ENCODE peak calls at places on chromosome 7, in eight cellular contexts. One of them, this sample, is unnamed.

GRCh38 chr7:77199008-77199966 is at the start of gene FGL2:
- DNase-seq in BE2C: no peak
- DNase-seq in fibroblast of pulmonary artery: peak; percentile 85
- DNase-seq in fibroblast of mammary gland: peak; percentile 50
- DNase-seq in LNCaP clone FGC: peak; percentile 75
- DNase-seq in uterus: peak; percentile 36
- DNase-seq in cardiac muscle cell: peak; percentile 33
- DNase-seq in A549: no peak
- DNase-seq in this sample: peak; percentile 73

GRCh38 chr7:136399378-136399777 is 422.2 kb upstream of the MTPN start:
- DNase-seq in BE2C: no peak
- DNase-seq in fibroblast of pulmonary artery: no peak
- DNase-seq in fibroblast of mammary gland: no peak
- DNase-seq in LNCaP clone FGC: no peak
- DNase-seq in uterus: no peak
- DNase-seq in cardiac muscle cell: no peak
- DNase-seq in A549: no peak
- DNase-seq in this sample: no peak

GRCh38 chr7:13908667-13909382 is 80.6 kb downstream of the ETV1 start:
- DNase-seq in BE2C: no peak
- DNase-seq in fibroblast of pulmonary artery: no peak
- DNase-seq in fibroblast of mammary gland: peak; percentile 29
- DNase-seq in LNCaP clone FGC: no peak
- DNase-seq in uterus: no peak
- DNase-seq in cardiac muscle cell: no peak
- DNase-seq in A549: no peak
- DNase-seq in this sample: peak; percentile 66

GRCh38 chr7:125126376-125126775 is 196.8 kb upstream of the POT1 start:
- DNase-seq in BE2C: no peak
- DNase-seq in fibroblast of pulmonary artery: peak; percentile 71
- DNase-seq in fibroblast of mammary gland: peak; percentile 48
- DNase-seq in LNCaP clone FGC: no peak
- DNase-seq in uterus: no peak
- DNase-seq in cardiac muscle cell: no peak
- DNase-seq in A549: no peak
- DNase-seq in this sample: peak; percentile 90

GRCh38 chr7:5550831-5551230 is 127.2 kb upstream of the TNRC18 start:
- DNase-seq in BE2C: no peak
- DNase-seq in fibroblast of pulmonary artery: no peak
- DNase-seq in fibroblast of mammary gland: no peak
- DNase-seq in LNCaP clone FGC: no peak
- DNase-seq in uterus: no peak
- DNase-seq in cardiac muscle cell: no peak
- DNase-seq in A549: no peak
- DNase-seq in this sample: no peak

GRCh38 chr7:10300557-10300956 is 673.1 kb upstream of the PHF14 start:
- DNase-seq in BE2C: no peak
- DNase-seq in fibroblast of pulmonary artery: no peak
- DNase-seq in fibroblast of mammary gland: no peak
- DNase-seq in LNCaP clone FGC: no peak
- DNase-seq in uterus: no peak
- DNase-seq in cardiac muscle cell: peak; percentile 2
- DNase-seq in A549: no peak
- DNase-seq in this sample: no peak

GRCh38 chr7:40977533-40977932 is 725.4 kb downstream of the INHBA start:
- DNase-seq in BE2C: no peak
- DNase-seq in fibroblast of pulmonary artery: no peak
- DNase-seq in fibroblast of mammary gland: no peak
- DNase-seq in LNCaP clone FGC: peak; percentile 96
- DNase-seq in uterus: no peak
- DNase-seq in cardiac muscle cell: no peak
- DNase-seq in A549: no peak
- DNase-seq in this sample: no peak

GRCh38 chr7:96998765-96999164 is 6.6 kb upstream of the DLX6 start:
- DNase-seq in BE2C: no peak
- DNase-seq in fibroblast of pulmonary artery: no peak
- DNase-seq in fibroblast of mammary gland: no peak
- DNase-seq in LNCaP clone FGC: no peak
- DNase-seq in uterus: no peak
- DNase-seq in cardiac muscle cell: no peak
- DNase-seq in A549: no peak
- DNase-seq in this sample: no peak

GRCh38 chr7:132211971-132212370 is 364.3 kb downstream of the PLXNA4 start:
- DNase-seq in BE2C: no peak
- DNase-seq in fibroblast of pulmonary artery: no peak
- DNase-seq in fibroblast of mammary gland: no peak
- DNase-seq in LNCaP clone FGC: no peak
- DNase-seq in uterus: no peak
- DNase-seq in cardiac muscle cell: no peak
- DNase-seq in A549: no peak
- DNase-seq in this sample: no peak

GRCh38 chr7:50727711-50728110 is 55.0 kb downstream of the GRB10 start:
- DNase-seq in BE2C: no peak
- DNase-seq in fibroblast of pulmonary artery: no peak
- DNase-seq in fibroblast of mammary gland: no peak
- DNase-seq in LNCaP clone FGC: no peak
- DNase-seq in uterus: no peak
- DNase-seq in cardiac muscle cell: no peak
- DNase-seq in A549: no peak
- DNase-seq in this sample: no peak

GRCh38 chr7:92639213-92639896 is 49.2 kb upstream of the FAM133B start:
- DNase-seq in BE2C: no peak
- DNase-seq in fibroblast of pulmonary artery: no peak
- DNase-seq in fibroblast of mammary gland: no peak
- DNase-seq in LNCaP clone FGC: no peak
- DNase-seq in uterus: no peak
- DNase-seq in cardiac muscle cell: no peak
- DNase-seq in A549: no peak
- DNase-seq in this sample: no peak

GRCh38 chr7:7681191-7681935 is 37.0 kb downstream of the RPA3 start:
- DNase-seq in BE2C: peak; percentile 54
- DNase-seq in fibroblast of pulmonary artery: peak; percentile 78
- DNase-seq in fibroblast of mammary gland: peak; percentile 79
- DNase-seq in LNCaP clone FGC: peak; percentile 61
- DNase-seq in uterus: peak; percentile 57
- DNase-seq in cardiac muscle cell: peak; percentile 61
- DNase-seq in A549: peak; percentile 58
- DNase-seq in this sample: peak; percentile 85

GRCh38 chr7:1113548-1113885 is 25.6 kb downstream of the GPER1 start:
- DNase-seq in BE2C: no peak
- DNase-seq in fibroblast of pulmonary artery: no peak
- DNase-seq in fibroblast of mammary gland: no peak
- DNase-seq in LNCaP clone FGC: no peak
- DNase-seq in uterus: no peak
- DNase-seq in cardiac muscle cell: no peak
- DNase-seq in A549: no peak
- DNase-seq in this sample: no peak

GRCh38 chr7:91636129-91636724 is 244.3 kb downstream of the MTERF1 start:
- DNase-seq in BE2C: peak; percentile 15
- DNase-seq in fibroblast of pulmonary artery: peak; percentile 50
- DNase-seq in fibroblast of mammary gland: peak; percentile 43
- DNase-seq in LNCaP clone FGC: peak; percentile 31
- DNase-seq in uterus: no peak
- DNase-seq in cardiac muscle cell: peak; percentile 61
- DNase-seq in A549: peak; percentile 46
- DNase-seq in this sample: peak; percentile 57

GRCh38 chr7:151063212-151063561 is 3.8 kb downstream of the SLC4A2 start:
- DNase-seq in BE2C: no peak
- DNase-seq in fibroblast of pulmonary artery: peak; percentile 60
- DNase-seq in fibroblast of mammary gland: peak; percentile 77
- DNase-seq in LNCaP clone FGC: no peak
- DNase-seq in uterus: peak; percentile 75
- DNase-seq in cardiac muscle cell: no peak
- DNase-seq in A549: peak; percentile 51
- DNase-seq in this sample: peak; percentile 80

GRCh38 chr7:64882341-64883112 is 20.5 kb upstream of the ZNF273 start:
- DNase-seq in BE2C: no peak
- DNase-seq in fibroblast of pulmonary artery: peak; percentile 30
- DNase-seq in fibroblast of mammary gland: peak; percentile 44
- DNase-seq in LNCaP clone FGC: no peak
- DNase-seq in uterus: no peak
- DNase-seq in cardiac muscle cell: no peak
- DNase-seq in A549: no peak
- DNase-seq in this sample: peak; percentile 40

GRCh38 chr7:157851501-157852067 is 514.8 kb downstream of the DNAJB6 start:
- DNase-seq in BE2C: no peak
- DNase-seq in fibroblast of pulmonary artery: no peak
- DNase-seq in fibroblast of mammary gland: peak; percentile 28
- DNase-seq in LNCaP clone FGC: peak; percentile 40
- DNase-seq in uterus: no peak
- DNase-seq in cardiac muscle cell: peak; percentile 17
- DNase-seq in A549: no peak
- DNase-seq in this sample: peak; percentile 40

GRCh38 chr7:98091061-98091460 is 15.6 kb upstream of the LMTK2 start:
- DNase-seq in BE2C: no peak
- DNase-seq in fibroblast of pulmonary artery: peak; percentile 11
- DNase-seq in fibroblast of mammary gland: no peak
- DNase-seq in LNCaP clone FGC: no peak
- DNase-seq in uterus: no peak
- DNase-seq in cardiac muscle cell: no peak
- DNase-seq in A549: no peak
- DNase-seq in this sample: no peak

GRCh38 chr7:32879460-32879859 is 12.1 kb downstream of the KBTBD2 start:
- DNase-seq in BE2C: no peak
- DNase-seq in fibroblast of pulmonary artery: peak; percentile 15
- DNase-seq in fibroblast of mammary gland: peak; percentile 28
- DNase-seq in LNCaP clone FGC: no peak
- DNase-seq in uterus: no peak
- DNase-seq in cardiac muscle cell: peak; percentile 23
- DNase-seq in A549: peak; percentile 65
- DNase-seq in this sample: peak; percentile 18

GRCh38 chr7:96187735-96188622 is 133.9 kb downstream of the SLC25A13 start:
- DNase-seq in BE2C: no peak
- DNase-seq in fibroblast of pulmonary artery: no peak
- DNase-seq in fibroblast of mammary gland: no peak
- DNase-seq in LNCaP clone FGC: no peak
- DNase-seq in uterus: no peak
- DNase-seq in cardiac muscle cell: no peak
- DNase-seq in A549: no peak
- DNase-seq in this sample: no peak

GRCh38 chr7:34727464-34727995 is 69.5 kb downstream of the NPSR1 start:
- DNase-seq in BE2C: no peak
- DNase-seq in fibroblast of pulmonary artery: no peak
- DNase-seq in fibroblast of mammary gland: no peak
- DNase-seq in LNCaP clone FGC: no peak
- DNase-seq in uterus: no peak
- DNase-seq in cardiac muscle cell: no peak
- DNase-seq in A549: no peak
- DNase-seq in this sample: no peak

DNA sequence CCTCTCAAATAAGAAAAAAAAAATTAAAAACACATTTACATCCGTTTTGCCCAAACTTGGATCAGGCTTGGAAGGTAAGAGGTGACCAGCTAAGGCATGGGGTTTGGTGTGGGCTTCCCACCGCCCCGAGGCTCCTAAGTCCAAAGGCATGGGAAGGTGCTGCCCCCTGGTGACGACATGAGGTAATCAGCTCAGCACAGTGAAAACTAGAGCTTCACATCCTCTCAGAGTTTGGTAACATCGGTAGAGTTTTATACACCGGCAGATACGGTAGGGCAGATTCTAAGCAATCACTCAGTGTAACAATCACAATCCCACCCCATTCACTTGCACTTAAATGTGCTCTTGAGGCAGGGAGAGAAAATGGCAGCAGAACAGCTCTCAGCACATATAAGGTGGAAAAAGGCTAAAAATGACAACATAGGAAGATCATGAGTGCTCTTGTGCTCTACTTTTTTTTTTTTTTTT is 266.6 kb downstream of the ELMO1 start:
- DNase-seq in BE2C: peak; percentile 84
- DNase-seq in fibroblast of pulmonary artery: peak; percentile 77
- DNase-seq in fibroblast of mammary gland: peak; percentile 67
- DNase-seq in LNCaP clone FGC: peak; percentile 19
- DNase-seq in uterus: peak; percentile 76
- DNase-seq in cardiac muscle cell: peak; percentile 90
- DNase-seq in A549: peak; percentile 70
- DNase-seq in this sample: peak; percentile 83
- H3K4me3 ChIP-seq in BE2C: no peak overlapping the region
- H3K4me3 ChIP-seq in fibroblast of pulmonary artery: no peak overlapping the region
- H3K4me3 ChIP-seq in fibroblast of mammary gland: no peak overlapping the region
- H3K4me3 ChIP-seq in LNCaP clone FGC: no peak overlapping the region
- H3K4me3 ChIP-seq in uterus: no peak overlapping the region
- H3K4me3 ChIP-seq in cardiac muscle cell: no peak overlapping the region
- H3K4me3 ChIP-seq in A549: no peak overlapping the region
- H3K4me3 ChIP-seq in this sample: no peak overlapping the region

DNA sequence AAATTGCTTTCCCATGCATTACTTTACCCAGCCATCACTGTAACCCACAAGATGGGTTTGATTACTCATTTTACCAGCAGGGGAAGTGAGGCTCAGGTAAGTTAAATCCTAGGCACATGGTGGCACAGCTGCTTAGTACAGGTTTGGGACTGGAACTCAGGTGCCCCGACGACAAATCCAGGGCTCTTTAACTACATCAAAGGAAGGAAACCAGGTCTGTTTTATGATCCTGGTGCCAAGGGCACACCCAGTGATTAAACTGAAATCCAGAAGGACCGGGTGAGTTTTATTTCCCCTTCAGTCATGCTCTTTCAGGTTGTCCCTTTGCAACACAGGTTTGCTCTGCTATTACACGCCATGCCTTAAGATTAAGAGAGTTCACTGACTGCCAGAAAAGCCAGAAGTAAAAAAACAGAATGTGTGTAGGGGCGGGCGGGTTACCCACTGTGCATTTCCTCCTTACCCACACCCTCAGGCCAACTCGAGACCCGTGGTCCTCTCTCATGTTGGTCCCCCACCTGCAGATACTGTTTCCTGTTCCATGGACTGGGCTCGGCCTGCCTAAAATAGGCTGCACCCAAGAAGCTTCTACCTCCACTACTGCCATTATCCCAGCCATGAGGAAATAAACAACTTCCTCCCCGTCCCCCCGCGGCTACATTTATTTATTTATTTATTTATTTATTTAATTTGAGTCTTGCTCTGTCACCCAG is 55.2 kb upstream of the KDM7A start:
- DNase-seq in BE2C: no peak
- DNase-seq in fibroblast of pulmonary artery: no peak
- DNase-seq in fibroblast of mammary gland: no peak
- DNase-seq in LNCaP clone FGC: peak; percentile 56
- DNase-seq in uterus: no peak
- DNase-seq in cardiac muscle cell: no peak
- DNase-seq in A549: no peak
- DNase-seq in this sample: no peak
- TF ChIP-seq CTCF in BE2C: no peak
- TF ChIP-seq CTCF in fibroblast of pulmonary artery: no peak
- TF ChIP-seq CTCF in fibroblast of mammary gland: no peak
- TF ChIP-seq CTCF in LNCaP clone FGC: no peak
- TF ChIP-seq CTCF in uterus: no peak
- TF ChIP-seq CTCF in cardiac muscle cell: peak; percentile 3
- TF ChIP-seq CTCF in A549: no peak
- TF ChIP-seq CTCF in this sample: no peak

GRCh38 chr7:52273685-52274610 is 761.5 kb upstream of the POM121L12 start:
- DNase-seq in BE2C: no peak
- DNase-seq in fibroblast of pulmonary artery: peak; percentile 7
- DNase-seq in fibroblast of mammary gland: no peak
- DNase-seq in LNCaP clone FGC: no peak
- DNase-seq in uterus: no peak
- DNase-seq in cardiac muscle cell: no peak
- DNase-seq in A549: no peak
- DNase-seq in this sample: no peak
- H3K4me3 ChIP-seq in BE2C: no peak overlapping the region
- H3K4me3 ChIP-seq in fibroblast of pulmonary artery: no peak overlapping the region
- H3K4me3 ChIP-seq in fibroblast of mammary gland: no peak overlapping the region
- H3K4me3 ChIP-seq in LNCaP clone FGC: no peak overlapping the region
- H3K4me3 ChIP-seq in uterus: no peak overlapping the region
- H3K4me3 ChIP-seq in cardiac muscle cell: no peak overlapping the region
- H3K4me3 ChIP-seq in A549: no peak overlapping the region
- H3K4me3 ChIP-seq in this sample: no peak overlapping the region

GRCh38 chr7:121605297-121605640 is 209.2 kb upstream of the FAM3C start:
- DNase-seq in BE2C: no peak
- DNase-seq in fibroblast of pulmonary artery: peak; percentile 33
- DNase-seq in fibroblast of mammary gland: peak; percentile 11
- DNase-seq in LNCaP clone FGC: no peak
- DNase-seq in uterus: no peak
- DNase-seq in cardiac muscle cell: peak; percentile 11
- DNase-seq in A549: no peak
- DNase-seq in this sample: peak; percentile 63
- TF ChIP-seq CTCF in BE2C: no peak
- TF ChIP-seq CTCF in fibroblast of pulmonary artery: peak; percentile 24
- TF ChIP-seq CTCF in fibroblast of mammary gland: peak; percentile 9
- TF ChIP-seq CTCF in LNCaP clone FGC: peak; percentile 57
- TF ChIP-seq CTCF in uterus: no peak
- TF ChIP-seq CTCF in cardiac muscle cell: peak; percentile 32
- TF ChIP-seq CTCF in A549: no peak
- TF ChIP-seq CTCF in this sample: peak; percentile 52